ENCODE peak calls at places on chromosomes 4 and X, in seven cellular contexts. M is neuronal stem cell, B is mesenchymal stem cell, P is trophoblast cell, F is H9, L is H1, K is IMR-90. A is an unnamed sample.

GRCh38 chr4:36386691-36387090 is 105.3 kb downstream of the DTHD1 start:
- DNase-seq in M (no peak), B (no peak), P (no peak), F (no peak), L (no peak), K (no peak), A (no peak)

GRCh38 chr4:83046693-83047473 is 11.9 kb downstream of the COPS4 start:
- DNase-seq in M (no peak), B (no peak), P (no peak), F (no peak), L (no peak), K (no peak), A (no peak)

GRCh38 chrX:4091046-4091760 is 377.8 kb upstream of the PRKX start:
- DNase-seq in M (no peak), B (no peak), P (peak), F (no peak), L (no peak), K (no peak), A (peak)

GRCh38 chr4:63777571-63777970 is 631.7 kb downstream of the TECRL start:
- DNase-seq in M (no peak), B (no peak), P (no peak), F (no peak), L (no peak), K (no peak), A (no peak)

GRCh38 chrX:24117288-24117687 is 32.2 kb upstream of the ZFX start:
- DNase-seq in M (no peak), B (peak), P (no peak), F (no peak), L (no peak), K (peak), A (no peak)

GRCh38 chrX:23752740-23753435 is 9.8 kb upstream of the ACOT9 start:
- DNase-seq in M (no peak), B (peak), P (peak), F (no peak), L (no peak), K (peak), A (no peak)

GRCh38 chrX:139826065-139827044 is 106.5 kb downstream of the ATP11C start:
- DNase-seq in M (no peak), B (peak), P (no peak), F (no peak), L (no peak), K (peak), A (no peak)

GRCh38 chr4:158535130-158535614 is 13.5 kb downstream of the RXFP1 start:
- DNase-seq in M (no peak), B (peak), P (peak), F (no peak), L (no peak), K (peak), A (no peak)

GRCh38 chr4:26140150-26140898 is 180.5 kb upstream of the RBPJ start:
- DNase-seq in M (no peak), B (peak), P (no peak), F (no peak), L (no peak), K (peak), A (peak)

GRCh38 chr4:43837604-43838003 is 611.0 kb downstream of the KCTD8 start:
- DNase-seq in M (no peak), B (no peak), P (no peak), F (no peak), L (no peak), K (no peak), A (no peak)

GRCh38 chr4:27714073-27714472 is 853.4 kb downstream of the STIM2 start:
- DNase-seq in M (no peak), B (peak), P (no peak), F (no peak), L (no peak), K (peak), A (no peak)

GRCh38 chrX:71603618-71604017 is 14.7 kb downstream of the CXCR3 start:
- DNase-seq in M (no peak), B (peak), P (no peak), F (no peak), L (no peak), K (peak), A (peak)

GRCh38 chrX:2823795-2824386 is 4.8 kb upstream of the GYG2 start:
- DNase-seq in M (no peak), B (no peak), P (no peak), F (no peak), L (no peak), K (no peak), A (no peak)

GRCh38 chrX:373641-374471 is 12.9 kb downstream of the PPP2R3B start:
- DNase-seq in M (peak), B (peak), P (peak), F (peak), L (peak), K (peak), A (peak)

GRCh38 chr4:155403886-155404285 is 27.1 kb upstream of the MAP9 start:
- DNase-seq in M (peak), B (peak), P (peak), F (no peak), L (no peak), K (peak), A (peak)

GRCh38 chr4:9703391-9703790 is 78.0 kb upstream of the DRD5 start:
- DNase-seq in M (peak), B (no peak), P (peak), F (peak), L (peak), K (no peak), A (peak)

GRCh38 chr4:10942166-10942565 is 257.6 kb upstream of the CLNK start:
- DNase-seq in M (no peak), B (no peak), P (no peak), F (no peak), L (no peak), K (no peak), A (no peak)

GRCh38 chrX:11724122-11725017 is 33.7 kb upstream of the MSL3 start:
- DNase-seq in M (peak), B (peak), P (peak), F (no peak), L (no peak), K (peak), A (peak)

GRCh38 chrX:7316887-7317286 is 168.9 kb upstream of the PUDP start:
- DNase-seq in M (no peak), B (peak), P (peak), F (no peak), L (no peak), K (peak), A (no peak)

GRCh38 chr4:166324321-166324720 is 451.3 kb downstream of the TLL1 start:
- DNase-seq in M (peak), B (peak), P (peak), F (peak), L (peak), K (no peak), A (peak)

GRCh38 chr4:121485190-121485804 is 104.5 kb upstream of the QRFPR start:
- DNase-seq in M (no peak), B (no peak), P (no peak), F (no peak), L (no peak), K (no peak), A (no peak)

GRCh38 chr4:141124224-141124623 is 9.0 kb downstream of the RNF150 start:
- DNase-seq in M (no peak), B (no peak), P (peak), F (no peak), L (no peak), K (no peak), A (peak)

GRCh38 chrX:153871451-153871850 is 14.5 kb downstream of the L1CAM start:
- DNase-seq in M (no peak), B (no peak), P (no peak), F (no peak), L (no peak), K (no peak), A (peak)

GRCh38 chrX:40933132-40934078 is 151.8 kb upstream of the USP9X start:
- DNase-seq in M (no peak), B (peak), P (peak), F (no peak), L (no peak), K (peak), A (peak)

GRCh38 chr4:143381171-143382118 is 44.8 kb downstream of the GAB1 start:
- DNase-seq in M (no peak), B (peak), P (no peak), F (no peak), L (no peak), K (peak), A (peak)

GRCh38 chr4:183721207-183722081 is 62.4 kb downstream of the TRAPPC11 start:
- DNase-seq in M (no peak), B (no peak), P (peak), F (peak), L (peak), K (peak), A (peak)

GRCh38 chr4:125125256-125125655 is 189.5 kb upstream of the FAT4 start:
- DNase-seq in M (peak), B (no peak), P (no peak), F (no peak), L (no peak), K (no peak), A (no peak)

GRCh38 chrX:51891821-51892551 is 1.4 kb upstream of the MAGED1 start:
- DNase-seq in M (no peak), B (peak), P (peak), F (no peak), L (no peak), K (peak), A (peak)

GRCh38 chr4:165343353-165344191 is 16.1 kb downstream of the MSMO1 start:
- DNase-seq in M (no peak), B (no peak), P (peak), F (no peak), L (no peak), K (no peak), A (peak)

GRCh38 chr4:183918696-183919095 is 13.6 kb downstream of the STOX2 start:
- DNase-seq in M (no peak), B (no peak), P (no peak), F (no peak), L (no peak), K (no peak), A (no peak)

GRCh38 chrX:52422884-52423283 is 54.1 kb downstream of the XAGE2 start:
- DNase-seq in M (no peak), B (no peak), P (peak), F (no peak), L (no peak), K (peak), A (no peak)

GRCh38 chrX:138519296-138519695 is 192.2 kb downstream of the FGF13 start:
- DNase-seq in M (peak), B (no peak), P (peak), F (no peak), L (no peak), K (no peak), A (peak)

GRCh38 chr4:128177376-128177959 is 110.1 kb downstream of the PGRMC2 start:
- DNase-seq in M (no peak), B (no peak), P (peak), F (no peak), L (no peak), K (no peak), A (peak)

GRCh38 chr4:108058685-108059440 is 69.2 kb downstream of the HADH start:
- DNase-seq in M (no peak), B (peak), P (peak), F (no peak), L (no peak), K (peak), A (no peak)

GRCh38 chr4:28350485-28350884 is 1489.8 kb downstream of the STIM2 start:
- DNase-seq in M (no peak), B (peak), P (no peak), F (no peak), L (no peak), K (peak), A (no peak)

GRCh38 chr4:2284161-2284933 is 22.4 kb upstream of the MXD4 start:
- DNase-seq in M (no peak), B (no peak), P (no peak), F (no peak), L (no peak), K (no peak), A (no peak)

GRCh38 chr4:2280531-2281300 is 18.8 kb upstream of the MXD4 start:
- DNase-seq in M (no peak), B (no peak), P (no peak), F (no peak), L (no peak), K (no peak), A (no peak)

GRCh38 chr4:2283199-2283711 is 21.3 kb upstream of the MXD4 start:
- DNase-seq in M (no peak), B (no peak), P (no peak), F (no peak), L (no peak), K (no peak), A (no peak)

GRCh38 chr4:2284934-2285664 is 23.2 kb upstream of the MXD4 start:
- DNase-seq in M (no peak), B (peak), P (no peak), F (no peak), L (no peak), K (peak), A (no peak)

GRCh38 chr4:2281575-2282343 is 19.9 kb upstream of the MXD4 start:
- DNase-seq in M (no peak), B (no peak), P (no peak), F (no peak), L (no peak), K (no peak), A (no peak)
- H2BK120ac ChIP-seq in M (no peak), B (no peak), P (no peak), F (no peak), L (no peak), K (no peak), A (no peak)

GRCh38 chr4:185192059-185192458 is 11.7 kb downstream of the CFAP97 start:
- DNase-seq in M (no peak), B (no peak), P (no peak), F (no peak), L (no peak), K (no peak), A (no peak)
- H3K23ac ChIP-seq in M (no peak), B (no peak), P (no peak), F (no peak), L (no peak), K (no peak), A (no peak)

GRCh38 chr4:5897674-5898073 is 4.8 kb upstream of the CRMP1 start:
- DNase-seq in M (no peak), B (no peak), P (no peak), F (no peak), L (no peak), K (no peak), A (no peak)
- H2BK120ac ChIP-seq in M (no peak), B (no peak), P (no peak), F (no peak), L (no peak), K (no peak), A (no peak)

GRCh38 chrX:28639502-28639901 is 52.3 kb downstream of the IL1RAPL1 start:
- DNase-seq in M (no peak), B (no peak), P (no peak), F (no peak), L (no peak), K (peak), A (no peak)
- H3K23ac ChIP-seq in M (no peak), B (no peak), P (no peak), F (no peak), L (no peak), K (no peak), A (no peak)

DNA sequence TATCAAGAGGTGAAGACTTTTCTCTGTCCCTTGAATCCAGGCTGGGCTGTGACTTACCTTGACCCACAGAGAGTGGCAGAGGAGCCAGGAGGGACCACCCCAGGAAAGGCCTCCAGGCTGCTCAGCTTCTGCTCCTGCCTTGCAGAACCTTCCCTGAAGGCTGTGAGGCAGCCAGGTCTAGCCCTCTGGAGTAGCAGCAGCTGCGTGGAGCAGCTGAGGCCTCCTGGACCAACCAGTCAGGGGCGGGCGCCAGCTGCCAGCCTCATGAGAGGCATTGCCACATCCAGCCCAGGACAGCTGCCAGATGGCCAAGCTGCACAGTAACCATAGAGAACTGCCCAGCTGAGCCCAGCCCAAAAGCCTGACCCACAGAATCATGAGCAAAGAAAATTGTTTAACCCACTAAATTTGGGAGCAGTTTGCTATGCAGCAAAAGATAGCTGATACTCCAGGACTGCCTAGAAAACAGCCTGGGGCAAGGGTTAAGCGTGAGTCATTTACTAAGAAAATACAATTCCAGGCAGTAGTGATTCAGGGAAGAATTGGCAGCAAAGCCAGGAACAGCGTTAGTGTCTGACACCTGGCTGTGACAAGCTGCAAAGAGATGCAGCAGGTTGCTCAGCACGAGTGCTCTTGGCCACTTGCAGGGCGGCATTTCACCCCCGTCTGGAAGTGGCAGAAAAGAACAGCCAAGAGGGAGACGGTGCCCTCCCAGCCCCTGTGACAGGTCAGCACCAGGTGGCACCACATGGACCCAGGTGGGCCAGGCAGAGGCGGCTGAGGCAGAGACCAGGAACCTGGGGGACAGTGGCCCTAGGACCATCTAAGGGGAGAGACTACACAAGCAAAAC is 14.7 kb upstream of the PDE6B start:
- DNase-seq in M (no peak), B (no peak), P (peak), F (no peak), L (no peak), K (peak), A (peak)
- H2BK120ac ChIP-seq in M (no peak), B (no peak), P (no peak), F (no peak), L (no peak), K (no peak), A (no peak)

GRCh38 chr4:152101546-152102183 is 340.9 kb upstream of the GATB start:
- DNase-seq in M (no peak), B (no peak), P (no peak), F (no peak), L (no peak), K (no peak), A (no peak)

GRCh38 chr4:152098365-152099060 is 337.7 kb upstream of the GATB start:
- DNase-seq in M (no peak), B (no peak), P (no peak), F (no peak), L (no peak), K (no peak), A (no peak)

GRCh38 chr4:152099061-152099425 is 338.2 kb upstream of the GATB start:
- DNase-seq in M (no peak), B (no peak), P (no peak), F (no peak), L (no peak), K (no peak), A (no peak)

GRCh38 chr4:152100378-152101201 is 339.8 kb upstream of the GATB start:
- DNase-seq in M (no peak), B (no peak), P (no peak), F (no peak), L (peak), K (no peak), A (no peak)

GRCh38 chr4:152099555-152099954 is 338.7 kb upstream of the GATB start:
- DNase-seq in M (no peak), B (no peak), P (no peak), F (no peak), L (peak), K (no peak), A (no peak)
- H3K23ac ChIP-seq in M (no peak), B (no peak), P (no peak), F (no peak), L (no peak), K (no peak), A (no peak)

GRCh38 chr4:8559524-8560264 is 20.5 kb upstream of the GPR78 start:
- DNase-seq in M (no peak), B (no peak), P (peak), F (no peak), L (no peak), K (no peak), A (peak)

GRCh38 chr4:8558080-8558960 is 21.9 kb upstream of the GPR78 start:
- DNase-seq in M (no peak), B (no peak), P (peak), F (no peak), L (no peak), K (no peak), A (no peak)

GRCh38 chr4:8557151-8558076 is 22.8 kb upstream of the GPR78 start:
- DNase-seq in M (no peak), B (no peak), P (peak), F (no peak), L (no peak), K (no peak), A (no peak)

GRCh38 chr4:8560265-8561047 is 19.7 kb upstream of the GPR78 start:
- DNase-seq in M (no peak), B (no peak), P (peak), F (no peak), L (no peak), K (no peak), A (peak)

GRCh38 chr4:8559011-8559410 is 21.2 kb upstream of the GPR78 start:
- DNase-seq in M (no peak), B (no peak), P (no peak), F (no peak), L (no peak), K (no peak), A (no peak)
- H2BK120ac ChIP-seq in M (no peak), B (no peak), P (peak), F (no peak), L (no peak), K (no peak), A (no peak)

A was measured in mesendoderm.